ENCODE peak calls at places on chromosomes 11 and 22, in six cellular contexts. One of them, this sample, is unnamed.

GRCh38 chr22:24402460-24403192 is 24.8 kb upstream of the ADORA2A start:
- DNase-seq in heart left ventricle: peak; percentile 87
- DNase-seq in NB4: peak; percentile 65
- DNase-seq in activated CD8-positive, alpha-beta T cell treated with anti-CD3 and anti-CD28 coated beads for 36 hours: peak; percentile 60
- DNase-seq in H9: no peak
- DNase-seq in osteoblast: peak; percentile 98
- DNase-seq in this sample: no peak

GRCh38 chr11:103488021-103488420 is 378.8 kb downstream of the DYNC2H1 start:
- DNase-seq in activated CD8-positive, alpha-beta T cell treated with anti-CD3 and anti-CD28 coated beads for 36 hours: peak; percentile 8
- DNase-seq in NB4: no peak
- DNase-seq in osteoblast: no peak
- DNase-seq in heart left ventricle: no peak
- DNase-seq in H9: no peak
- DNase-seq in this sample: no peak

GRCh38 chr22:40441761-40442364 is 71.5 kb downstream of the SGSM3 start:
- DNase-seq in NB4: no peak
- DNase-seq in activated CD8-positive, alpha-beta T cell treated with anti-CD3 and anti-CD28 coated beads for 36 hours: no peak
- DNase-seq in heart left ventricle: no peak
- DNase-seq in H9: no peak
- DNase-seq in osteoblast: no peak
- DNase-seq in this sample: no peak

GRCh38 chr22:30265851-30266444 is 703 bp downstream of the OSM start:
- DNase-seq in heart left ventricle: peak; percentile 70
- DNase-seq in activated CD8-positive, alpha-beta T cell treated with anti-CD3 and anti-CD28 coated beads for 36 hours: peak; percentile 94
- DNase-seq in NB4: peak; percentile 96
- DNase-seq in H9: no peak
- DNase-seq in osteoblast: peak; percentile 34
- DNase-seq in this sample: peak; percentile 71

GRCh38 chr22:45640941-45641621 is 30.6 kb upstream of the ATXN10 start:
- DNase-seq in osteoblast: no peak
- DNase-seq in heart left ventricle: no peak
- DNase-seq in NB4: no peak
- DNase-seq in activated CD8-positive, alpha-beta T cell treated with anti-CD3 and anti-CD28 coated beads for 36 hours: no peak
- DNase-seq in H9: no peak
- DNase-seq in this sample: no peak

GRCh38 chr11:128848815-128849455 is 18.2 kb downstream of the KCNJ1 start:
- DNase-seq in heart left ventricle: peak; percentile 61
- DNase-seq in H9: peak; percentile 88
- DNase-seq in osteoblast: peak; percentile 84
- DNase-seq in activated CD8-positive, alpha-beta T cell treated with anti-CD3 and anti-CD28 coated beads for 36 hours: peak; percentile 84
- DNase-seq in NB4: peak; percentile 69
- DNase-seq in this sample: peak; percentile 57

GRCh38 chr22:48714231-48714630 is 1113.4 kb downstream of the BRD1 start:
- DNase-seq in heart left ventricle: no peak
- DNase-seq in NB4: no peak
- DNase-seq in activated CD8-positive, alpha-beta T cell treated with anti-CD3 and anti-CD28 coated beads for 36 hours: no peak
- DNase-seq in H9: no peak
- DNase-seq in osteoblast: peak; percentile 80
- DNase-seq in this sample: no peak

GRCh38 chr11:68650801-68651200 is 33.5 kb upstream of the GAL start:
- DNase-seq in H9: no peak
- DNase-seq in NB4: no peak
- DNase-seq in osteoblast: no peak
- DNase-seq in activated CD8-positive, alpha-beta T cell treated with anti-CD3 and anti-CD28 coated beads for 36 hours: no peak
- DNase-seq in heart left ventricle: no peak
- DNase-seq in this sample: no peak

GRCh38 chr11:57513911-57514537 is 1.5 kb downstream of the SLC43A1 start:
- DNase-seq in osteoblast: peak; percentile 73
- DNase-seq in heart left ventricle: peak; percentile 62
- DNase-seq in activated CD8-positive, alpha-beta T cell treated with anti-CD3 and anti-CD28 coated beads for 36 hours: peak; percentile 52
- DNase-seq in NB4: peak; percentile 84
- DNase-seq in H9: peak; percentile 57
- DNase-seq in this sample: peak; percentile 36

GRCh38 chr11:67373916-67374570 is 645 bp upstream of the CLCF1 start:
- DNase-seq in activated CD8-positive, alpha-beta T cell treated with anti-CD3 and anti-CD28 coated beads for 36 hours: peak; percentile 65
- DNase-seq in NB4: peak; percentile 95
- DNase-seq in heart left ventricle: peak; percentile 74
- DNase-seq in osteoblast: peak; percentile 99
- DNase-seq in H9: peak; percentile 85
- DNase-seq in this sample: peak; percentile 63

GRCh38 chr11:68649851-68650555 is 34.3 kb upstream of the GAL start:
- DNase-seq in H9: no peak
- DNase-seq in heart left ventricle: no peak
- DNase-seq in NB4: no peak
- DNase-seq in osteoblast: peak; percentile 52
- DNase-seq in activated CD8-positive, alpha-beta T cell treated with anti-CD3 and anti-CD28 coated beads for 36 hours: no peak
- DNase-seq in this sample: no peak

GRCh38 chr22:46104170-46104880 is 46.0 kb upstream of the PPARA start:
- DNase-seq in NB4: no peak
- DNase-seq in H9: no peak
- DNase-seq in activated CD8-positive, alpha-beta T cell treated with anti-CD3 and anti-CD28 coated beads for 36 hours: no peak
- DNase-seq in osteoblast: no peak
- DNase-seq in heart left ventricle: no peak
- DNase-seq in this sample: no peak

GRCh38 chr11:124670732-124671131 is 2.8 kb downstream of the SIAE start:
- DNase-seq in NB4: peak; percentile 89
- DNase-seq in heart left ventricle: no peak
- DNase-seq in H9: no peak
- DNase-seq in osteoblast: no peak
- DNase-seq in activated CD8-positive, alpha-beta T cell treated with anti-CD3 and anti-CD28 coated beads for 36 hours: peak; percentile 61
- DNase-seq in this sample: no peak

GRCh38 chr22:32650553-32651345 is 150.8 kb upstream of the TIMP3 start:
- DNase-seq in osteoblast: peak; percentile 92
- DNase-seq in heart left ventricle: no peak
- DNase-seq in NB4: no peak
- DNase-seq in H9: no peak
- DNase-seq in activated CD8-positive, alpha-beta T cell treated with anti-CD3 and anti-CD28 coated beads for 36 hours: no peak
- DNase-seq in this sample: no peak

GRCh38 chr11:86888164-86888977 is 66.8 kb downstream of the FZD4 start:
- DNase-seq in NB4: no peak
- DNase-seq in osteoblast: no peak
- DNase-seq in heart left ventricle: no peak
- DNase-seq in activated CD8-positive, alpha-beta T cell treated with anti-CD3 and anti-CD28 coated beads for 36 hours: no peak
- DNase-seq in H9: no peak
- DNase-seq in this sample: no peak

GRCh38 chr11:127063191-127063590 is 62.6 kb upstream of the KIRREL3 start:
- DNase-seq in activated CD8-positive, alpha-beta T cell treated with anti-CD3 and anti-CD28 coated beads for 36 hours: no peak
- DNase-seq in NB4: no peak
- DNase-seq in osteoblast: no peak
- DNase-seq in heart left ventricle: no peak
- DNase-seq in H9: no peak
- DNase-seq in this sample: no peak

GRCh38 chr22:24486501-24486921 is 8.6 kb upstream of the UPB1 start:
- DNase-seq in NB4: peak; percentile 71
- DNase-seq in osteoblast: peak; percentile 93
- DNase-seq in heart left ventricle: no peak
- DNase-seq in H9: no peak
- DNase-seq in activated CD8-positive, alpha-beta T cell treated with anti-CD3 and anti-CD28 coated beads for 36 hours: peak; percentile 40
- DNase-seq in this sample: no peak

GRCh38 chr11:118820412-118821357 is 29.7 kb upstream of the DDX6 start:
- DNase-seq in activated CD8-positive, alpha-beta T cell treated with anti-CD3 and anti-CD28 coated beads for 36 hours: peak; percentile 44
- DNase-seq in NB4: no peak
- DNase-seq in heart left ventricle: peak; percentile 82
- DNase-seq in H9: peak; percentile 44
- DNase-seq in osteoblast: peak; percentile 71
- DNase-seq in this sample: peak; percentile 51

GRCh38 chr11:78397398-78397797 is 20.2 kb downstream of the GAB2 start:
- DNase-seq in heart left ventricle: no peak
- DNase-seq in NB4: peak; percentile 81
- DNase-seq in H9: no peak
- DNase-seq in osteoblast: no peak
- DNase-seq in activated CD8-positive, alpha-beta T cell treated with anti-CD3 and anti-CD28 coated beads for 36 hours: peak; percentile 16
- DNase-seq in this sample: no peak

GRCh38 chr11:77633856-77634425 is 3.7 kb downstream of the CLNS1A start:
- DNase-seq in osteoblast: no peak
- DNase-seq in heart left ventricle: no peak
- DNase-seq in activated CD8-positive, alpha-beta T cell treated with anti-CD3 and anti-CD28 coated beads for 36 hours: no peak
- DNase-seq in NB4: peak; percentile 81
- DNase-seq in H9: no peak
- DNase-seq in this sample: no peak

GRCh38 chr22:40009231-40009769 is 14.5 kb downstream of the FAM83F start:
- DNase-seq in osteoblast: peak; percentile 73
- DNase-seq in H9: peak; percentile 81
- DNase-seq in heart left ventricle: no peak
- DNase-seq in NB4: no peak
- DNase-seq in activated CD8-positive, alpha-beta T cell treated with anti-CD3 and anti-CD28 coated beads for 36 hours: no peak
- DNase-seq in this sample: no peak

GRCh38 chr11:116387623-116388022 is 385.2 kb downstream of the BUD13 start:
- DNase-seq in activated CD8-positive, alpha-beta T cell treated with anti-CD3 and anti-CD28 coated beads for 36 hours: no peak
- DNase-seq in NB4: no peak
- DNase-seq in H9: no peak
- DNase-seq in osteoblast: no peak
- DNase-seq in heart left ventricle: no peak
- DNase-seq in this sample: no peak

GRCh38 chr11:114192841-114193389 is 103.3 kb upstream of the NNMT start:
- DNase-seq in osteoblast: no peak
- DNase-seq in H9: no peak
- DNase-seq in heart left ventricle: no peak
- DNase-seq in activated CD8-positive, alpha-beta T cell treated with anti-CD3 and anti-CD28 coated beads for 36 hours: no peak
- DNase-seq in NB4: peak; percentile 84
- DNase-seq in this sample: no peak
- TF ChIP-seq CTCF in osteoblast: no peak
- TF ChIP-seq CTCF in H9: no peak
- TF ChIP-seq CTCF in heart left ventricle: no peak
- TF ChIP-seq CTCF in activated CD8-positive, alpha-beta T cell treated with anti-CD3 and anti-CD28 coated beads for 36 hours: no peak
- TF ChIP-seq CTCF in NB4: peak; percentile 32
- TF ChIP-seq CTCF in this sample: no peak

DNA sequence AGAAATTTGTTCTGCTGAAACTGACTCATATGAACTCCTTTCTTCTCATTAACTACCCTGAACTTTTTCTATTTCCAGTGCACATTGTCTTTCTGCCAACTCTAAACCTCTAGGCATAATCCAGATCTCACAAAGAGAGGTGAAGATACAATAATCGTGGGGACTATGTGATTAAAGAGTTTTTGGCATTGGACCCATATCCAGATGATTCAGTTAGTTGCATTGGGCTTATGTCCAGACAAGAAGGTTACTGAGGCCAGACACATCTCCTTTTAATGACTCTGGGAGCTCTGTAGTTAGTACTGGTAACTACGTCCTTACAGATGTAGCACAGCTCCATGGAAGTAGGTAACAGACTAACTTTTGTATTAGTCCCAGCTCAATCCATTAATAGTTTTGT is 273.0 kb downstream of the CASP12 start:
- DNase-seq in heart left ventricle: no peak
- DNase-seq in NB4: no peak
- DNase-seq in activated CD8-positive, alpha-beta T cell treated with anti-CD3 and anti-CD28 coated beads for 36 hours: no peak
- DNase-seq in H9: no peak
- DNase-seq in osteoblast: no peak
- DNase-seq in this sample: no peak
- TF ChIP-seq CTCF in heart left ventricle: no peak
- TF ChIP-seq CTCF in NB4: no peak
- TF ChIP-seq CTCF in activated CD8-positive, alpha-beta T cell treated with anti-CD3 and anti-CD28 coated beads for 36 hours: no peak
- TF ChIP-seq CTCF in H9: no peak
- TF ChIP-seq CTCF in osteoblast: no peak
- TF ChIP-seq CTCF in this sample: no peak

DNA sequence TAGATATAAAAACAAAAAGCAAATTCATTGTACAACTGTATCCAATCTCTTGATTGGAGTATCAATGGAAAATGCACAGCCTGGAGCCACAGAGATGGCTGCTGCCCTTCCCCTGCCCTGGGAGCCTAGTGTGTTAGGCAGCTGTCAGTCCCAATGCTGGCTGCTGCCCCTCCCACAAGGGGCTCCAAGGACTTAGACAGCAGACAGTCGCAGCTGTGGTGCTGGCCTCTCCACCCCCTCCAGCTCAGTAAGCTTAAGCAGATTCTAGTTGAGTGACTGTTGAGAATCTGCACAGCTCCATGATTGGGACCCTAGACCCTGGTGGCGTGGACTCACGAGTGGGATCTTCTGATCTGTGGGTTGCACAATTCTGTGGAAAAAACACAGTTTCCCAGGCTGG is 1511.2 kb downstream of the FAM181B start:
- DNase-seq in H9: peak; percentile 28
- DNase-seq in activated CD8-positive, alpha-beta T cell treated with anti-CD3 and anti-CD28 coated beads for 36 hours: no peak
- DNase-seq in NB4: no peak
- DNase-seq in osteoblast: no peak
- DNase-seq in heart left ventricle: no peak
- DNase-seq in this sample: no peak
- TF ChIP-seq CTCF in H9: no peak
- TF ChIP-seq CTCF in activated CD8-positive, alpha-beta T cell treated with anti-CD3 and anti-CD28 coated beads for 36 hours: no peak
- TF ChIP-seq CTCF in NB4: no peak
- TF ChIP-seq CTCF in osteoblast: no peak
- TF ChIP-seq CTCF in heart left ventricle: no peak
- TF ChIP-seq CTCF in this sample: no peak

DNA sequence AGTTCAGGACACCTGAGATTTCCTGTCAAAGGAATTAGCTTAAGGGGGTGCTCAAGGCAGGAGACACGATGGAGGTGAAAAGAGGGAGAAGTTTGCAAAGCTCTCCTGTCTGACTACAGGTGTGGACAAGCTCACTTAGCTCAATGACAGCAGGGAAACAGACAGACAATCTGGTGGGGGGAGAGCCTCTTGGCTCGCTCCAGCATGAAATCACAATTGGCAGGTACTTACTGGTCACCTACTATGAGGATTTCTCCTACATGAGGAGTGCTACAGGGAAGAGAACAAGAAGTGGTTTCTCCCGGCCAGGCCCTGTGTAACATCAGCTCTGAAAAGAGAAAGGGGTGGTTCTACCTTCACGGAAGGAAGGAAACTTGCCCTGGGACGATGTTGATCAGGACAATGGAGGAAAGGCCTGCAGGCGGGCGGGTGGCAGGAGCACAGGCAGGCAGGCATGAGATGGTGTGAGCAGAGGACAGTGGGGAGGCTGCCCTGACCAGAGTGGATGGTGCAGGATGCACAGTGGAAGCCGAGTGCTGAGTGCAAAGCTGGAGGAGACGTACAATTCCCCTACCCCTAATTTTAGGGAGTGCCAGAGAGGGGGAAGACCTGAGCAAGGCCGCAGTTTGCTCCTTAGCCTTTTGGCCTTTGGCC is 57.9 kb upstream of the CRTAM start:
- DNase-seq in osteoblast: no peak
- DNase-seq in activated CD8-positive, alpha-beta T cell treated with anti-CD3 and anti-CD28 coated beads for 36 hours: no peak
- DNase-seq in NB4: no peak
- DNase-seq in heart left ventricle: no peak
- DNase-seq in H9: no peak
- DNase-seq in this sample: no peak
- TF ChIP-seq CTCF in osteoblast: no peak
- TF ChIP-seq CTCF in activated CD8-positive, alpha-beta T cell treated with anti-CD3 and anti-CD28 coated beads for 36 hours: no peak
- TF ChIP-seq CTCF in NB4: no peak
- TF ChIP-seq CTCF in heart left ventricle: no peak
- TF ChIP-seq CTCF in H9: no peak
- TF ChIP-seq CTCF in this sample: no peak

GRCh38 chr11:131005829-131006228 is 89.5 kb upstream of the SNX19 start:
- DNase-seq in H9: no peak
- DNase-seq in NB4: no peak
- DNase-seq in heart left ventricle: no peak
- DNase-seq in activated CD8-positive, alpha-beta T cell treated with anti-CD3 and anti-CD28 coated beads for 36 hours: no peak
- DNase-seq in osteoblast: no peak
- DNase-seq in this sample: no peak
- TF ChIP-seq CTCF in H9: no peak
- TF ChIP-seq CTCF in NB4: no peak
- TF ChIP-seq CTCF in heart left ventricle: no peak
- TF ChIP-seq CTCF in activated CD8-positive, alpha-beta T cell treated with anti-CD3 and anti-CD28 coated beads for 36 hours: no peak
- TF ChIP-seq CTCF in osteoblast: no peak
- TF ChIP-seq CTCF in this sample: no peak